ENCODE peak calls at places on chromosomes 13 and 19, in eight cellular contexts. Y, R, F, E, S, O, D and P are unnamed samples.

GRCh38 chr19:50657222-50657669 is 8.0 kb downstream of the C19orf81 start:
- DNase-seq in F (no peak), Y (no peak), D (no peak), O (no peak), E (no peak), S (no peak), R (no peak), P (no peak)

GRCh38 chr13:112626124-112626523 is 38.2 kb upstream of the TUBGCP3 start:
- DNase-seq in S (no peak), R (no peak), O (no peak), F (no peak), E (no peak), D (no peak), Y (no peak), P (no peak)

GRCh38 chr13:34719060-34719875 is 222.8 kb upstream of the NBEA start:
- DNase-seq in F (no peak), Y (no peak), E (no peak), D (no peak), S (no peak), O (no peak), R (no peak), P (no peak)

GRCh38 chr13:32409561-32410440 is 18.1 kb downstream of the N4BP2L1 start:
- DNase-seq in E (no peak), S (no peak), O (no peak), Y (no peak), F (no peak), D (no peak), R (no peak), P (no peak)

GRCh38 chr19:46478356-46478986 is 7.1 kb upstream of the PNMA8A start:
- DNase-seq in O (no peak), E (no peak), R (peak; percentile 27), Y (peak; percentile 27), D (no peak), S (peak; percentile 87), F (no peak), P (no peak)

GRCh38 chr19:15897026-15897737 is 692 bp downstream of the CYP4F2 start:
- DNase-seq in R (no peak), F (no peak), O (no peak), D (no peak), E (no peak), S (no peak), Y (no peak), P (no peak)

GRCh38 chr13:75870397-75870801 is 234.3 kb downstream of the LMO7 start:
- DNase-seq in O (no peak), S (peak; percentile 29), Y (peak; percentile 5), D (no peak), E (no peak), F (peak; percentile 1), R (peak; percentile 6), P (no peak)

GRCh38 chr13:95533545-95534135 is 18.9 kb upstream of the CLDN10 start:
- DNase-seq in E (no peak), D (no peak), F (no peak), O (no peak), R (no peak), S (no peak), Y (peak; percentile 52), P (no peak)

GRCh38 chr19:1214299-1214861 is 8.8 kb downstream of the STK11 start:
- DNase-seq in D (no peak), R (no peak), F (no peak), Y (peak; percentile 19), E (no peak), S (no peak), O (no peak), P (no peak)

GRCh38 chr19:56538254-56538760 is 441 bp upstream of the ZFP28 start:
- DNase-seq in Y (peak; percentile 93), F (peak; percentile 96), S (peak; percentile 54), D (peak; percentile 81), O (peak; percentile 87), R (peak; percentile 91), E (peak; percentile 70), P (peak; percentile 79)

GRCh38 chr13:75514080-75515040 is 23.3 kb downstream of the COMMD6 start:
- DNase-seq in O (no peak), Y (no peak), S (no peak), E (no peak), R (no peak), F (no peak), D (no peak), P (no peak)

GRCh38 chr13:31014461-31014860 is 82.0 kb downstream of the TEX26 start:
- DNase-seq in Y (no peak), E (no peak), O (no peak), D (no peak), R (no peak), F (no peak), S (no peak), P (no peak)

GRCh38 chr19:10567696-10568443 is 909 bp downstream of the CDKN2D start:
- DNase-seq in E (no peak), R (peak; percentile 45), Y (no peak), O (no peak), F (no peak), S (no peak), D (no peak), P (no peak)

GRCh38 chr13:80047406-80047805 is 293.5 kb downstream of the SPRY2 start:
- DNase-seq in F (no peak), E (no peak), Y (peak; percentile 75), O (no peak), S (no peak), D (no peak), R (no peak), P (no peak)

GRCh38 chr13:106573855-106574254 is 5.9 kb upstream of the ARGLU1 start:
- DNase-seq in O (no peak), D (no peak), F (no peak), Y (no peak), S (no peak), R (no peak), E (no peak), P (no peak)

GRCh38 chr13:29901714-29902631 is 51.6 kb upstream of the UBL3 start:
- DNase-seq in F (no peak), Y (peak; percentile 81), E (no peak), O (peak; percentile 68), R (peak; percentile 52), S (peak; percentile 60), D (no peak), P (peak; percentile 21)

GRCh38 chr13:68970532-68970931 is 1137.1 kb upstream of the ATXN8OS start:
- DNase-seq in F (no peak), Y (no peak), R (no peak), D (no peak), E (no peak), O (no peak), S (no peak), P (no peak)

GRCh38 chr13:107964356-107964755 is 251.0 kb downstream of the LIG4 start:
- DNase-seq in R (no peak), O (no peak), D (no peak), F (no peak), S (peak; percentile 80), E (no peak), Y (no peak), P (no peak)

GRCh38 chr13:61202042-61202441 is 213.6 kb downstream of the PCDH20 start:
- DNase-seq in S (no peak), E (no peak), D (no peak), O (no peak), R (no peak), F (no peak), Y (no peak), P (no peak)

GRCh38 chr19:15136234-15136954 is 29.2 kb downstream of the SYDE1 start:
- DNase-seq in O (no peak), E (no peak), D (no peak), F (no peak), S (no peak), Y (no peak), R (no peak), P (no peak)

GRCh38 chr13:68257111-68257842 is 1027.1 kb upstream of the PCDH9 start:
- DNase-seq in Y (no peak), E (no peak), R (no peak), D (no peak), O (no peak), S (no peak), F (no peak), P (no peak)

GRCh38 chr19:47417746-47418594 is 1.4 kb downstream of the MEIS3 start:
- DNase-seq in E (no peak), S (no peak), Y (no peak), D (no peak), O (no peak), F (no peak), R (no peak), P (no peak)

GRCh38 chr13:74229242-74229641 is 95.0 kb upstream of the KLF12 start:
- DNase-seq in R (no peak), D (no peak), O (no peak), S (no peak), F (no peak), Y (no peak), E (no peak), P (no peak)

GRCh38 chr13:111248822-111249221 is 71.6 kb upstream of the TEX29 start:
- DNase-seq in S (no peak), F (no peak), R (no peak), O (no peak), D (no peak), E (no peak), Y (no peak), P (no peak)

GRCh38 chr13:22789916-22790315 is 390.9 kb upstream of the SGCG start:
- DNase-seq in F (no peak), Y (no peak), O (no peak), S (no peak), E (no peak), R (no peak), D (no peak), P (no peak)

GRCh38 chr19:28330831-28331230 is 882.1 kb downstream of the UQCRFS1 start:
- DNase-seq in R (no peak), S (no peak), O (no peak), Y (peak; percentile 64), F (no peak), E (no peak), D (no peak), P (no peak)

GRCh38 chr13:50318887-50319286 is 303.6 kb downstream of the KCNRG start:
- DNase-seq in O (no peak), D (no peak), E (no peak), Y (peak; percentile 11), F (no peak), S (peak; percentile 3), R (no peak), P (no peak)

GRCh38 chr13:113553541-113554332 is 30.8 kb upstream of the TFDP1 start:
- DNase-seq in F (no peak), D (no peak), S (no peak), O (peak; percentile 11), E (no peak), Y (no peak), R (no peak), P (no peak)

GRCh38 chr13:29524176-29524575 is 71.3 kb downstream of the SLC7A1 start:
- DNase-seq in Y (no peak), O (no peak), R (no peak), E (no peak), F (no peak), D (no peak), S (no peak), P (no peak)

GRCh38 chr19:4732680-4733114 is 9.1 kb upstream of the DPP9 start:
- DNase-seq in E (no peak), S (peak; percentile 79), F (no peak), R (peak; percentile 67), D (no peak), O (no peak), Y (peak; percentile 75), P (no peak)